ENCODE peak calls at places on chromosome 10, in six cellular contexts. One of them, this sample, is unnamed.

GRCh38 chr10:119370972-119371703 is 163.8 kb downstream of the GRK5 start:
- DNase-seq in chondrocyte: peak; percentile 64
- DNase-seq in foreskin fibroblast: peak; percentile 99
- DNase-seq in A549: no peak
- DNase-seq in progenitor cell of endocrine pancreas: no peak
- DNase-seq in uterus: no peak
- DNase-seq in this sample: no peak

GRCh38 chr10:89301721-89302445 is at the start of gene IFIT2:
- DNase-seq in uterus: peak; percentile 41
- DNase-seq in chondrocyte: no peak
- DNase-seq in progenitor cell of endocrine pancreas: no peak
- DNase-seq in A549: peak; percentile 47
- DNase-seq in foreskin fibroblast: peak; percentile 78
- DNase-seq in this sample: no peak

GRCh38 chr10:25261571-25261970 is 86.8 kb downstream of the GPR158 start:
- DNase-seq in foreskin fibroblast: no peak
- DNase-seq in progenitor cell of endocrine pancreas: no peak
- DNase-seq in chondrocyte: no peak
- DNase-seq in A549: no peak
- DNase-seq in uterus: no peak
- DNase-seq in this sample: no peak

GRCh38 chr10:36344240-36344639 is 702.1 kb upstream of the FZD8 start:
- DNase-seq in foreskin fibroblast: no peak
- DNase-seq in chondrocyte: no peak
- DNase-seq in progenitor cell of endocrine pancreas: no peak
- DNase-seq in A549: no peak
- DNase-seq in uterus: no peak
- DNase-seq in this sample: no peak

GRCh38 chr10:74544106-74544505 is 282.3 kb upstream of the KAT6B start:
- DNase-seq in progenitor cell of endocrine pancreas: no peak
- DNase-seq in uterus: no peak
- DNase-seq in chondrocyte: no peak
- DNase-seq in A549: no peak
- DNase-seq in foreskin fibroblast: peak; percentile 5
- DNase-seq in this sample: no peak

GRCh38 chr10:33968983-33969382 is 634.5 kb upstream of the NRP1 start:
- DNase-seq in progenitor cell of endocrine pancreas: no peak
- DNase-seq in foreskin fibroblast: no peak
- DNase-seq in chondrocyte: no peak
- DNase-seq in A549: no peak
- DNase-seq in uterus: no peak
- DNase-seq in this sample: no peak

GRCh38 chr10:24650669-24651391 is 72.9 kb downstream of the ARHGAP21 start:
- DNase-seq in chondrocyte: no peak
- DNase-seq in progenitor cell of endocrine pancreas: no peak
- DNase-seq in foreskin fibroblast: no peak
- DNase-seq in uterus: no peak
- DNase-seq in A549: no peak
- DNase-seq in this sample: no peak

GRCh38 chr10:5971315-5971832 is 6.0 kb downstream of the IL15RA start:
- DNase-seq in chondrocyte: no peak
- DNase-seq in foreskin fibroblast: no peak
- DNase-seq in uterus: no peak
- DNase-seq in A549: no peak
- DNase-seq in progenitor cell of endocrine pancreas: no peak
- DNase-seq in this sample: no peak

GRCh38 chr10:48505394-48506112 is 99.3 kb downstream of the ARHGAP22 start:
- DNase-seq in A549: no peak
- DNase-seq in uterus: no peak
- DNase-seq in foreskin fibroblast: no peak
- DNase-seq in progenitor cell of endocrine pancreas: no peak
- DNase-seq in chondrocyte: no peak
- DNase-seq in this sample: no peak

GRCh38 chr10:103845983-103846382 is 9.4 kb downstream of the SH3PXD2A start:
- DNase-seq in chondrocyte: no peak
- DNase-seq in A549: no peak
- DNase-seq in foreskin fibroblast: no peak
- DNase-seq in progenitor cell of endocrine pancreas: no peak
- DNase-seq in uterus: no peak
- DNase-seq in this sample: peak; percentile 36

DNA sequence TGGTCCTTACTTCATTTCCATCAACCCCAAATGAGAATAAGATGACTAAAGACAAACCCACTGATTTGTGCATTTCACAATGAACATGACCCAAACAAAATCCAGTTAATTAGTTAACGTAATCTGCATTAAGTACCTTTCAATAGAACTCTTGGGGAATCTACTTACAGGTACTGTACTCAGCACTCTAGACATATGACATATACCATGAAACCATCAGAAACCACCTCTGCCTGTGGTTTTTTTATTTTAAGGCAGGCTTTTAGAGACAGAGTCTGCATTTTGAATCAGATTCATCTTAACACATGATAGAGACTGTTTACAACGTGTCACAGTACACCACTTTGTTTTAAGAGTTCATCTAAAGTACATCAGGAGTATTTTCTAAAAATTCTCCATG is 168.4 kb downstream of the BTAF1 start:
- DNase-seq in chondrocyte: no peak
- DNase-seq in uterus: no peak
- DNase-seq in foreskin fibroblast: no peak
- DNase-seq in progenitor cell of endocrine pancreas: no peak
- DNase-seq in A549: no peak
- DNase-seq in this sample: no peak
- TF ChIP-seq CTCF in chondrocyte: no peak
- TF ChIP-seq CTCF in uterus: no peak
- TF ChIP-seq CTCF in foreskin fibroblast: no peak
- TF ChIP-seq CTCF in progenitor cell of endocrine pancreas: no peak
- TF ChIP-seq CTCF in A549: no peak
- TF ChIP-seq CTCF in this sample: no peak

GRCh38 chr10:77430530-77430929 is 207.1 kb downstream of the KCNMA1 start:
- DNase-seq in uterus: no peak
- DNase-seq in foreskin fibroblast: no peak
- DNase-seq in chondrocyte: no peak
- DNase-seq in progenitor cell of endocrine pancreas: no peak
- DNase-seq in A549: no peak
- DNase-seq in this sample: no peak

GRCh38 chr10:77431980-77432379 is 205.6 kb downstream of the KCNMA1 start:
- DNase-seq in uterus: no peak
- DNase-seq in A549: no peak
- DNase-seq in chondrocyte: no peak
- DNase-seq in progenitor cell of endocrine pancreas: no peak
- DNase-seq in foreskin fibroblast: no peak
- DNase-seq in this sample: no peak

GRCh38 chr10:77431209-77431611 is 206.4 kb downstream of the KCNMA1 start:
- DNase-seq in A549: no peak
- DNase-seq in progenitor cell of endocrine pancreas: no peak
- DNase-seq in foreskin fibroblast: no peak
- DNase-seq in chondrocyte: no peak
- DNase-seq in uterus: no peak
- DNase-seq in this sample: no peak

GRCh38 chr10:77432398-77432797 is 205.2 kb downstream of the KCNMA1 start:
- DNase-seq in progenitor cell of endocrine pancreas: no peak
- DNase-seq in uterus: no peak
- DNase-seq in foreskin fibroblast: no peak
- DNase-seq in A549: no peak
- DNase-seq in chondrocyte: no peak
- DNase-seq in this sample: no peak

GRCh38 chr10:77428776-77429395 is 208.7 kb downstream of the KCNMA1 start:
- DNase-seq in A549: peak; percentile 48
- DNase-seq in foreskin fibroblast: peak; percentile 70
- DNase-seq in progenitor cell of endocrine pancreas: peak; percentile 21
- DNase-seq in chondrocyte: no peak
- DNase-seq in uterus: peak; percentile 67
- DNase-seq in this sample: peak; percentile 53
- TF ChIP-seq CTCF in A549: peak; percentile 43
- TF ChIP-seq CTCF in foreskin fibroblast: peak; percentile 88
- TF ChIP-seq CTCF in progenitor cell of endocrine pancreas: peak; percentile 74
- TF ChIP-seq CTCF in chondrocyte: peak; percentile 83
- TF ChIP-seq CTCF in uterus: peak; percentile 22
- TF ChIP-seq CTCF in this sample: peak; percentile 67

GRCh38 chr10:11758527-11759236 is 16.5 kb downstream of the ECHDC3 start:
- DNase-seq in foreskin fibroblast: no peak
- DNase-seq in progenitor cell of endocrine pancreas: no peak
- DNase-seq in chondrocyte: no peak
- DNase-seq in A549: no peak
- DNase-seq in uterus: peak; percentile 27
- DNase-seq in this sample: no peak
- TF ChIP-seq CTCF in foreskin fibroblast: no peak
- TF ChIP-seq CTCF in progenitor cell of endocrine pancreas: no peak
- TF ChIP-seq CTCF in chondrocyte: no peak
- TF ChIP-seq CTCF in A549: no peak
- TF ChIP-seq CTCF in uterus: no peak
- TF ChIP-seq CTCF in this sample: no peak

GRCh38 chr10:29974773-29975172 is 84.6 kb downstream of the JCAD start:
- DNase-seq in uterus: no peak
- DNase-seq in A549: no peak
- DNase-seq in foreskin fibroblast: no peak
- DNase-seq in chondrocyte: no peak
- DNase-seq in progenitor cell of endocrine pancreas: no peak
- DNase-seq in this sample: no peak
- TF ChIP-seq CTCF in uterus: no peak
- TF ChIP-seq CTCF in A549: no peak
- TF ChIP-seq CTCF in foreskin fibroblast: no peak
- TF ChIP-seq CTCF in chondrocyte: no peak
- TF ChIP-seq CTCF in progenitor cell of endocrine pancreas: no peak
- TF ChIP-seq CTCF in this sample: no peak

GRCh38 chr10:3622427-3622826 is 162.6 kb downstream of the KLF6 start:
- DNase-seq in progenitor cell of endocrine pancreas: no peak
- DNase-seq in uterus: no peak
- DNase-seq in A549: no peak
- DNase-seq in foreskin fibroblast: no peak
- DNase-seq in chondrocyte: no peak
- DNase-seq in this sample: no peak
- TF ChIP-seq CTCF in progenitor cell of endocrine pancreas: no peak
- TF ChIP-seq CTCF in uterus: no peak
- TF ChIP-seq CTCF in A549: no peak
- TF ChIP-seq CTCF in foreskin fibroblast: no peak
- TF ChIP-seq CTCF in chondrocyte: no peak
- TF ChIP-seq CTCF in this sample: no peak

GRCh38 chr10:16770646-16771045 is 46.6 kb downstream of the RSU1 start:
- DNase-seq in progenitor cell of endocrine pancreas: no peak
- DNase-seq in A549: no peak
- DNase-seq in chondrocyte: no peak
- DNase-seq in foreskin fibroblast: no peak
- DNase-seq in uterus: no peak
- DNase-seq in this sample: no peak
- TF ChIP-seq CTCF in progenitor cell of endocrine pancreas: no peak
- TF ChIP-seq CTCF in A549: no peak
- TF ChIP-seq CTCF in chondrocyte: no peak
- TF ChIP-seq CTCF in foreskin fibroblast: no peak
- TF ChIP-seq CTCF in uterus: no peak
- TF ChIP-seq CTCF in this sample: no peak

GRCh38 chr10:9211228-9211627 is 1156.7 kb downstream of the GATA3 start:
- DNase-seq in uterus: no peak
- DNase-seq in chondrocyte: no peak
- DNase-seq in progenitor cell of endocrine pancreas: no peak
- DNase-seq in foreskin fibroblast: peak; percentile 37
- DNase-seq in A549: no peak
- DNase-seq in this sample: no peak
- TF ChIP-seq CTCF in uterus: no peak
- TF ChIP-seq CTCF in chondrocyte: peak; percentile 69
- TF ChIP-seq CTCF in progenitor cell of endocrine pancreas: peak; percentile 54
- TF ChIP-seq CTCF in foreskin fibroblast: peak; percentile 38
- TF ChIP-seq CTCF in A549: peak; percentile 19
- TF ChIP-seq CTCF in this sample: peak; percentile 38

DNA sequence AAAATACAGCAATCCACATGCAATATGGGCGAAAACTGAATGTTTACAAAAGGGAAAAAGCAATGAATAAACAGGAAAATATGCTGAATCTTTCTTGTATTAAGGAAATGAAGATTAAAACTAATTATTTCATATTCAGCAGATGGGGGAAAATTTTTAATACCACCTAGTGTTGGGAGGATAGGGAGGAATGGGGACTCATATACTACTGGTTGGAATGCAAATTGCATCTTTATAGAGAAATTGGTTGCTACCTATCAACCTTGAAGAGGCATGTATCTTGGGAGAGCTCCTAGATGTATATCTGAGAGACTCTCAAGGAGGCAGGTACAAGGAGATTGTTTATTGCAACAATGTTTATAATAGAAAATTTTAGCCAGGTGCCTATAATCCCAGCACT is 101.4 kb downstream of the CREM start:
- DNase-seq in A549: peak; percentile 43
- DNase-seq in foreskin fibroblast: no peak
- DNase-seq in chondrocyte: no peak
- DNase-seq in progenitor cell of endocrine pancreas: no peak
- DNase-seq in uterus: no peak
- DNase-seq in this sample: no peak
- TF ChIP-seq CTCF in A549: no peak
- TF ChIP-seq CTCF in foreskin fibroblast: no peak
- TF ChIP-seq CTCF in chondrocyte: peak; percentile 50
- TF ChIP-seq CTCF in progenitor cell of endocrine pancreas: no peak
- TF ChIP-seq CTCF in uterus: no peak
- TF ChIP-seq CTCF in this sample: no peak

DNA sequence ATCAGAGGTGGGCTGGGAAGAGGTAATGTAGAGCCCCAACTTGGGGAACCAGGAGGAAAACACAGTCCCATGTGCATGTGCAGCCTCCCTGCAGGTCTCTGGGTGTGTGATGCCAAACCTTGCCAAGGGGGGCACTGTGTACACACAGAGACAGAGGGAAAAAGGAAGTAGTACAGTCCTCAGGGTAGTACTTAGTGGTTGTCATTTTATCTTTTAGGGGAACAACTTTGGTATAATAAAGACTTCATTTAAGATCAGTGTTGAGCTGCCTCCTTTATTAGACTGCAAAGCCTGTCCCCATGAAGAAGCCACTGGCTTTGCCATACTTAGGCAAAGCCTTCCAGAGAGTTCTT is 151.8 kb downstream of the CDH23 start:
- DNase-seq in chondrocyte: no peak
- DNase-seq in A549: peak; percentile 39
- DNase-seq in progenitor cell of endocrine pancreas: no peak
- DNase-seq in foreskin fibroblast: peak; percentile 25
- DNase-seq in uterus: no peak
- DNase-seq in this sample: peak; percentile 30
- TF ChIP-seq CTCF in chondrocyte: peak; percentile 68
- TF ChIP-seq CTCF in A549: peak; percentile 25
- TF ChIP-seq CTCF in progenitor cell of endocrine pancreas: peak; percentile 46
- TF ChIP-seq CTCF in foreskin fibroblast: peak; percentile 34
- TF ChIP-seq CTCF in uterus: no peak
- TF ChIP-seq CTCF in this sample: peak; percentile 39

This sample was measured in nephron progenitor cell.